ENCODE peak calls at places on chromosomes 2 and 18, in seven cellular contexts. S, V, R, M, L, T and I are unnamed samples.

GRCh38 chr2:173588931-173589369 is 234.3 kb downstream of the CDCA7 start:
- DNase-seq in L (peak; percentile 65), R (no peak), S (no peak), V (no peak), T (no peak), M (peak; percentile 59), I (no peak)

GRCh38 chr2:238098854-238099708 is 1.1 kb upstream of the ESPNL start:
- DNase-seq in T (no peak), R (no peak), L (peak; percentile 50), S (no peak), M (no peak), V (no peak), I (no peak)

GRCh38 chr2:233075966-233076339 is 15.8 kb downstream of the INPP5D start:
- DNase-seq in M (peak; percentile 26), L (no peak), R (no peak), T (no peak), V (peak; percentile 24), S (no peak), I (no peak)

GRCh38 chr2:74735544-74735943 is 81.5 kb downstream of the SEMA4F start:
- DNase-seq in T (no peak), L (peak; percentile 34), V (no peak), S (no peak), R (no peak), M (peak; percentile 19), I (no peak)

GRCh38 chr2:24771905-24772586 is 21.1 kb downstream of the PTRHD1 start:
- DNase-seq in L (no peak), M (no peak), S (no peak), R (no peak), V (peak; percentile 46), T (no peak), I (no peak)

GRCh38 chr2:236607471-236608307 is 38.1 kb downstream of the ACKR3 start:
- DNase-seq in V (no peak), L (no peak), R (no peak), S (no peak), T (peak; percentile 12), M (no peak), I (no peak)

GRCh38 chr18:58452392-58453166 is 176.3 kb downstream of the ALPK2 start:
- DNase-seq in R (no peak), V (no peak), M (no peak), L (no peak), T (no peak), S (no peak), I (no peak)

GRCh38 chr2:209876211-209876610 is 104.6 kb downstream of the UNC80 start:
- DNase-seq in R (no peak), V (no peak), T (no peak), L (peak; percentile 11), S (no peak), M (no peak), I (no peak)

GRCh38 chr2:226985227-226985946 is 149.5 kb downstream of the RHBDD1 start:
- DNase-seq in T (peak; percentile 79), V (peak; percentile 86), L (peak; percentile 75), R (no peak), M (peak; percentile 72), S (no peak), I (peak; percentile 10)

GRCh38 chr2:37985333-37985732 is 60.2 kb downstream of the RMDN2 start:
- DNase-seq in R (no peak), S (no peak), T (no peak), L (peak; percentile 52), M (no peak), V (no peak), I (no peak)

GRCh38 chr2:68762112-68762511 is 27.5 kb downstream of the ARHGAP25 start:
- DNase-seq in R (no peak), V (no peak), L (no peak), S (no peak), M (no peak), T (no peak), I (no peak)

GRCh38 chr2:33184026-33184425 is 237.3 kb downstream of the LTBP1 start:
- DNase-seq in S (no peak), V (no peak), L (no peak), R (no peak), M (no peak), T (no peak), I (no peak)

GRCh38 chr2:223725494-223725893 is 111.9 kb downstream of the AP1S3 start:
- DNase-seq in V (peak; percentile 94), S (peak; percentile 68), T (peak; percentile 84), M (peak; percentile 98), R (no peak), L (peak; percentile 96), I (peak; percentile 96)

GRCh38 chr2:128868686-128869551 is 550.3 kb upstream of the HS6ST1 start:
- DNase-seq in M (no peak), L (no peak), V (no peak), R (no peak), S (no peak), T (no peak), I (no peak)

GRCh38 chr2:165499131-165499530 is 29.6 kb downstream of the CSRNP3 start:
- DNase-seq in S (no peak), R (no peak), V (no peak), M (no peak), L (no peak), T (peak; percentile 5), I (no peak)

GRCh38 chr2:47323009-47323821 is 79.7 kb upstream of the MSH2 start:
- DNase-seq in V (peak; percentile 89), R (peak; percentile 26), T (peak; percentile 43), L (peak; percentile 87), M (peak; percentile 83), S (peak; percentile 65), I (no peak)

GRCh38 chr2:28801726-28802125 is 8.9 kb upstream of the SPDYA start:
- DNase-seq in V (no peak), L (peak; percentile 56), S (no peak), M (no peak), R (no peak), T (no peak), I (no peak)

GRCh38 chr2:109440507-109441156 is 173.1 kb downstream of the SEPTIN10 start:
- DNase-seq in T (no peak), L (no peak), S (no peak), M (no peak), V (no peak), R (no peak), I (no peak)

GRCh38 chr18:48952287-48953095 is 1.7 kb upstream of the SMAD7 start:
- DNase-seq in R (peak; percentile 43), L (peak; percentile 39), S (peak; percentile 85), V (peak; percentile 97), T (peak; percentile 58), M (peak; percentile 83), I (peak; percentile 37)

GRCh38 chr2:28595323-28595722 is 99.5 kb downstream of the PLB1 start:
- DNase-seq in L (no peak), S (no peak), M (no peak), T (no peak), R (no peak), V (no peak), I (no peak)

GRCh38 chr18:36315736-36316135 is 18.2 kb downstream of the FHOD3 start:
- DNase-seq in V (no peak), L (peak; percentile 63), M (no peak), T (no peak), S (no peak), R (no peak), I (no peak)

GRCh38 chr2:233817305-233817980 is 36.9 kb downstream of the HJURP start:
- DNase-seq in S (no peak), L (no peak), V (no peak), T (no peak), M (no peak), R (no peak), I (no peak)

GRCh38 chr2:171272039-171272438 is 111.3 kb upstream of the TLK1 start:
- DNase-seq in S (no peak), L (peak; percentile 98), T (peak; percentile 83), V (no peak), R (no peak), M (peak; percentile 79), I (peak; percentile 64)

GRCh38 chr18:21918693-21919092 is 178.1 kb downstream of the MIB1 start:
- DNase-seq in T (no peak), R (no peak), M (no peak), V (no peak), L (no peak), S (no peak), I (no peak)

GRCh38 chr2:120934891-120935338 is 199.2 kb downstream of the GLI2 start:
- DNase-seq in V (peak; percentile 43), M (peak; percentile 14), R (no peak), S (no peak), L (peak; percentile 98), T (peak; percentile 49), I (no peak)

GRCh38 chr18:8084160-8084559 is 517.0 kb downstream of the PTPRM start:
- DNase-seq in R (no peak), T (peak; percentile 26), V (peak; percentile 73), S (no peak), M (peak; percentile 81), L (peak; percentile 82), I (peak; percentile 8)

GRCh38 chr18:58186258-58186948 is 142.4 kb downstream of the NEDD4L start:
- DNase-seq in V (peak; percentile 63), R (no peak), T (no peak), L (peak; percentile 89), S (no peak), M (peak; percentile 64), I (no peak)

GRCh38 chr2:138831154-138831553 is 51.0 kb upstream of the NXPH2 start:
- DNase-seq in M (no peak), T (no peak), S (no peak), R (no peak), L (peak; percentile 40), V (no peak), I (no peak)

GRCh38 chr2:190996338-190996946 is 17.5 kb downstream of the STAT1 start:
- DNase-seq in V (peak; percentile 60), T (no peak), L (peak; percentile 50), R (no peak), S (peak; percentile 18), M (peak; percentile 74), I (no peak)

GRCh38 chr2:241652722-241653121 is 15.2 kb downstream of the ATG4B start:
- DNase-seq in V (no peak), L (no peak), M (no peak), T (no peak), R (no peak), S (no peak), I (no peak)

GRCh38 chr2:224466315-224466714 is 64.4 kb upstream of the FAM124B start:
- DNase-seq in S (no peak), V (no peak), M (no peak), R (no peak), T (no peak), L (no peak), I (no peak)

GRCh38 chr2:217714268-217714643 is 288.5 kb downstream of the TNS1 start:
- DNase-seq in V (peak; percentile 33), L (peak; percentile 36), R (no peak), S (peak; percentile 60), T (no peak), M (no peak), I (no peak)